ENCODE peak calls at places on chromosomes 11 and 22, in four cellular contexts. One of them, this sample, is unnamed. For H3K4me1, the result is how much of the 10 kb centered on the place peaks cover.

GRCh38 chr22:22911327-22912134 is 23.9 kb downstream of the IGLL5 start:
- DNase-seq in A549: no peak
- DNase-seq in CD4-positive, alpha-beta memory T cell: no peak
- DNase-seq in upper lobe of right lung: no peak
- DNase-seq in this sample: no peak

GRCh38 chr11:75237050-75237449 is 3.5 kb upstream of the TPBGL start:
- DNase-seq in upper lobe of right lung: no peak
- DNase-seq in A549: no peak
- DNase-seq in CD4-positive, alpha-beta memory T cell: no peak
- DNase-seq in this sample: no peak

GRCh38 chr22:17792854-17793434 is 18.7 kb upstream of the BID start:
- DNase-seq in upper lobe of right lung: no peak
- DNase-seq in A549: no peak
- DNase-seq in CD4-positive, alpha-beta memory T cell: no peak
- DNase-seq in this sample: no peak

GRCh38 chr11:103978588-103979580 is 57.6 kb upstream of the DDI1 start:
- DNase-seq in A549: no peak
- DNase-seq in upper lobe of right lung: no peak
- DNase-seq in CD4-positive, alpha-beta memory T cell: no peak
- DNase-seq in this sample: no peak

GRCh38 chr11:132033051-132033450 is 662.6 kb downstream of the NTM start:
- DNase-seq in CD4-positive, alpha-beta memory T cell: no peak
- DNase-seq in upper lobe of right lung: no peak
- DNase-seq in A549: no peak
- DNase-seq in this sample: no peak

GRCh38 chr22:17871726-17872458 is 97.6 kb upstream of the BID start:
- DNase-seq in A549: no peak
- DNase-seq in CD4-positive, alpha-beta memory T cell: no peak
- DNase-seq in upper lobe of right lung: no peak
- DNase-seq in this sample: no peak

GRCh38 chr11:88579466-88579865 is 241.9 kb upstream of the CTSC start:
- DNase-seq in A549: no peak
- DNase-seq in upper lobe of right lung: no peak
- DNase-seq in CD4-positive, alpha-beta memory T cell: no peak
- DNase-seq in this sample: no peak

GRCh38 chr11:59281177-59281576 is 68.5 kb upstream of the MPEG1 start:
- DNase-seq in CD4-positive, alpha-beta memory T cell: no peak
- DNase-seq in A549: no peak
- DNase-seq in upper lobe of right lung: no peak
- DNase-seq in this sample: no peak

GRCh38 chr11:62889484-62890437 is 9.1 kb downstream of the SLC3A2 start:
- DNase-seq in upper lobe of right lung: no peak
- DNase-seq in CD4-positive, alpha-beta memory T cell: no peak
- DNase-seq in A549: peak
- DNase-seq in this sample: peak

GRCh38 chr11:108599978-108600377 is 6.4 kb upstream of the EXPH5 start:
- DNase-seq in A549: no peak
- DNase-seq in CD4-positive, alpha-beta memory T cell: no peak
- DNase-seq in upper lobe of right lung: no peak
- DNase-seq in this sample: no peak

GRCh38 chr11:3904228-3904627 is 48.8 kb downstream of the STIM1 start:
- DNase-seq in CD4-positive, alpha-beta memory T cell: no peak
- DNase-seq in upper lobe of right lung: no peak
- DNase-seq in A549: no peak
- DNase-seq in this sample: no peak

GRCh38 chr11:123143921-123144320 is 51.1 kb downstream of the CLMP start:
- DNase-seq in CD4-positive, alpha-beta memory T cell: no peak
- DNase-seq in upper lobe of right lung: no peak
- DNase-seq in A549: no peak
- DNase-seq in this sample: no peak

GRCh38 chr11:11841121-11841604 is 609 bp upstream of the USP47 start:
- DNase-seq in A549: peak
- DNase-seq in CD4-positive, alpha-beta memory T cell: no peak
- DNase-seq in upper lobe of right lung: peak
- DNase-seq in this sample: peak

GRCh38 chr22:26066534-26066933 is 102.7 kb upstream of the SEZ6L start:
- DNase-seq in upper lobe of right lung: no peak
- DNase-seq in A549: no peak
- DNase-seq in CD4-positive, alpha-beta memory T cell: no peak
- DNase-seq in this sample: no peak

GRCh38 chr22:37254206-37254866 is 10.3 kb upstream of the RAC2 start:
- DNase-seq in CD4-positive, alpha-beta memory T cell: no peak
- DNase-seq in upper lobe of right lung: peak
- DNase-seq in A549: no peak
- DNase-seq in this sample: no peak

GRCh38 chr11:128886401-128887119 is 4.6 kb upstream of the KCNJ5 start:
- DNase-seq in CD4-positive, alpha-beta memory T cell: no peak
- DNase-seq in upper lobe of right lung: no peak
- DNase-seq in A549: no peak
- DNase-seq in this sample: peak

GRCh38 chr11:75288846-75289760 is 48.5 kb downstream of the TPBGL start:
- DNase-seq in upper lobe of right lung: no peak
- DNase-seq in CD4-positive, alpha-beta memory T cell: no peak
- DNase-seq in A549: no peak
- DNase-seq in this sample: no peak

GRCh38 chr11:45362636-45363035 is 76.5 kb upstream of the SYT13 start:
- DNase-seq in upper lobe of right lung: no peak
- DNase-seq in A549: no peak
- DNase-seq in CD4-positive, alpha-beta memory T cell: no peak
- DNase-seq in this sample: no peak

GRCh38 chr22:46031965-46032851 is 55.2 kb upstream of the WNT7B start:
- DNase-seq in upper lobe of right lung: peak
- DNase-seq in A549: no peak
- DNase-seq in CD4-positive, alpha-beta memory T cell: no peak
- DNase-seq in this sample: no peak

GRCh38 chr22:40325315-40325714 is 21.0 kb upstream of the ADSL start:
- DNase-seq in upper lobe of right lung: no peak
- DNase-seq in A549: no peak
- DNase-seq in CD4-positive, alpha-beta memory T cell: no peak
- DNase-seq in this sample: no peak

GRCh38 chr11:32297629-32298028 is 137.7 kb downstream of the WT1 start:
- DNase-seq in A549: peak
- DNase-seq in upper lobe of right lung: no peak
- DNase-seq in CD4-positive, alpha-beta memory T cell: peak
- DNase-seq in this sample: peak

GRCh38 chr22:21051836-21052400 is 6.2 kb downstream of the LRRC74B start:
- DNase-seq in A549: no peak
- DNase-seq in upper lobe of right lung: no peak
- DNase-seq in CD4-positive, alpha-beta memory T cell: no peak
- DNase-seq in this sample: no peak

GRCh38 chr11:68641880-68642279 is 42.5 kb upstream of the GAL start:
- DNase-seq in upper lobe of right lung: no peak
- DNase-seq in CD4-positive, alpha-beta memory T cell: no peak
- DNase-seq in A549: no peak
- DNase-seq in this sample: no peak

GRCh38 chr11:45859661-45860140 is 12.4 kb downstream of the CRY2 start:
- DNase-seq in CD4-positive, alpha-beta memory T cell: no peak
- DNase-seq in A549: no peak
- DNase-seq in upper lobe of right lung: peak
- DNase-seq in this sample: no peak

GRCh38 chr11:116431842-116432241 is 340.9 kb downstream of the BUD13 start:
- DNase-seq in CD4-positive, alpha-beta memory T cell: no peak
- DNase-seq in upper lobe of right lung: no peak
- DNase-seq in A549: no peak
- DNase-seq in this sample: no peak

GRCh38 chr22:31630331-31631329 is 31.4 kb downstream of the PISD start:
- DNase-seq in A549: peak
- DNase-seq in upper lobe of right lung: peak
- DNase-seq in CD4-positive, alpha-beta memory T cell: peak
- DNase-seq in this sample: peak

GRCh38 chr11:85822814-85823213 is 11.9 kb upstream of the SYTL2 start:
- DNase-seq in upper lobe of right lung: no peak
- DNase-seq in CD4-positive, alpha-beta memory T cell: no peak
- DNase-seq in A549: no peak
- DNase-seq in this sample: no peak

GRCh38 chr22:25482091-25482760 is 82.2 kb upstream of the GRK3 start:
- DNase-seq in upper lobe of right lung: no peak
- DNase-seq in A549: no peak
- DNase-seq in CD4-positive, alpha-beta memory T cell: no peak
- DNase-seq in this sample: no peak

GRCh38 chr11:94577841-94578240 is 10.7 kb downstream of the PIWIL4 start:
- DNase-seq in upper lobe of right lung: no peak
- DNase-seq in CD4-positive, alpha-beta memory T cell: no peak
- DNase-seq in A549: no peak
- DNase-seq in this sample: no peak

GRCh38 chr11:126719740-126720139 is 280.8 kb downstream of the KIRREL3 start:
- DNase-seq in A549: no peak
- DNase-seq in upper lobe of right lung: no peak
- DNase-seq in CD4-positive, alpha-beta memory T cell: no peak
- DNase-seq in this sample: no peak

GRCh38 chr22:40410731-40411505 is 40.5 kb downstream of the SGSM3 start:
- DNase-seq in upper lobe of right lung: peak
- DNase-seq in CD4-positive, alpha-beta memory T cell: no peak
- DNase-seq in A549: no peak
- DNase-seq in this sample: no peak

GRCh38 chr22:19515654-19516377 is 8.4 kb downstream of the CLDN5 start:
- DNase-seq in upper lobe of right lung: peak
- DNase-seq in A549: no peak
- DNase-seq in CD4-positive, alpha-beta memory T cell: no peak
- DNase-seq in this sample: no peak

GRCh38 chr11:61851128-61851899 is 23.2 kb downstream of the FADS2 start:
- DNase-seq in upper lobe of right lung: no peak
- DNase-seq in CD4-positive, alpha-beta memory T cell: no peak
- DNase-seq in A549: no peak
- DNase-seq in this sample: no peak

GRCh38 chr22:35766654-35767580 is 49.2 kb downstream of the APOL5 start:
- DNase-seq in A549: no peak
- DNase-seq in upper lobe of right lung: no peak
- DNase-seq in CD4-positive, alpha-beta memory T cell: no peak
- DNase-seq in this sample: peak

GRCh38 chr11:11570823-11571222 is 51.0 kb downstream of the GALNT18 start:
- DNase-seq in A549: no peak
- DNase-seq in upper lobe of right lung: no peak
- DNase-seq in CD4-positive, alpha-beta memory T cell: no peak
- DNase-seq in this sample: no peak

GRCh38 chr22:22712092-22712658 is 67.8 kb downstream of the GGTLC2 start:
- DNase-seq in upper lobe of right lung: no peak
- DNase-seq in A549: no peak
- DNase-seq in CD4-positive, alpha-beta memory T cell: no peak
- DNase-seq in this sample: no peak

GRCh38 chr11:128532571-128533091 is 54.7 kb downstream of the ETS1 start:
- DNase-seq in upper lobe of right lung: no peak
- DNase-seq in A549: no peak
- DNase-seq in CD4-positive, alpha-beta memory T cell: no peak
- DNase-seq in this sample: peak

DNA sequence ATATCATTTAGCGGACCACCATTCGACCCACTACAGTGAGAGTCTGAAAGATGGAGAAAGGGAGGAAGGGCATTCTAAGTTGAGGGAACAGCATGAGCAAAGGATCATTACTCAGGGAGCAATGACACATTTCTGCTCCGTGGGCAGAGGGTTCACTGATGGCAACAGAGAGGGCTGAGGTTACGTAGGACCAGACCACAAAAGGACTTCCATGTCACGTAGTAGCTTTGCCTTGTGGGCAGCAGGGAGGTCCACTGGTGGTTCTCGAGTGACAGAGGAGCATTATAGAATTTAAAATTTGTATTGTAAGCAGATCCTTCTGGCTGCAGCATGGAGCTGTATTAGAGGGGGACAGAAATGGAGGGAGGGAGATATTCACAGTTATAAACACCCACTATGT is 109.7 kb upstream of the NAV2 start:
- DNase-seq in CD4-positive, alpha-beta memory T cell: no peak
- DNase-seq in upper lobe of right lung: no peak
- DNase-seq in A549: no peak
- DNase-seq in this sample: no peak
- H3K4me3 ChIP-seq in CD4-positive, alpha-beta memory T cell: no peak
- H3K4me3 ChIP-seq in upper lobe of right lung: no peak
- H3K4me3 ChIP-seq in A549: no peak
- H3K4me3 ChIP-seq in this sample: no peak

GRCh38 chr22:27230189-27230588 is 571.4 kb downstream of the MN1 start:
- DNase-seq in upper lobe of right lung: no peak
- DNase-seq in CD4-positive, alpha-beta memory T cell: no peak
- DNase-seq in A549: no peak
- DNase-seq in this sample: no peak
- H3K4me1 ChIP-seq in upper lobe of right lung: under half
- H3K4me1 ChIP-seq in CD4-positive, alpha-beta memory T cell: under half
- H3K4me1 ChIP-seq in A549: under half
- H3K4me1 ChIP-seq in this sample: under half

GRCh38 chr11:69919659-69920499 is 100.7 kb upstream of the FGF3 start:
- DNase-seq in upper lobe of right lung: no peak
- DNase-seq in A549: no peak
- DNase-seq in CD4-positive, alpha-beta memory T cell: no peak
- DNase-seq in this sample: no peak

GRCh38 chr11:69917529-69917928 is 98.3 kb upstream of the FGF3 start:
- DNase-seq in CD4-positive, alpha-beta memory T cell: no peak
- DNase-seq in A549: no peak
- DNase-seq in upper lobe of right lung: no peak
- DNase-seq in this sample: no peak

GRCh38 chr11:69918938-69919650 is 99.9 kb upstream of the FGF3 start:
- DNase-seq in A549: peak
- DNase-seq in CD4-positive, alpha-beta memory T cell: peak
- DNase-seq in upper lobe of right lung: peak
- DNase-seq in this sample: peak

GRCh38 chr11:69916806-69917387 is 97.7 kb upstream of the FGF3 start:
- DNase-seq in upper lobe of right lung: no peak
- DNase-seq in CD4-positive, alpha-beta memory T cell: no peak
- DNase-seq in A549: no peak
- DNase-seq in this sample: no peak

GRCh38 chr11:69918231-69918937 is 99.2 kb upstream of the FGF3 start:
- DNase-seq in upper lobe of right lung: peak
- DNase-seq in CD4-positive, alpha-beta memory T cell: no peak
- DNase-seq in A549: no peak
- DNase-seq in this sample: no peak
- H3K4me3 ChIP-seq in upper lobe of right lung: no peak
- H3K4me3 ChIP-seq in CD4-positive, alpha-beta memory T cell: no peak
- H3K4me3 ChIP-seq in A549: no peak
- H3K4me3 ChIP-seq in this sample: no peak

DNA sequence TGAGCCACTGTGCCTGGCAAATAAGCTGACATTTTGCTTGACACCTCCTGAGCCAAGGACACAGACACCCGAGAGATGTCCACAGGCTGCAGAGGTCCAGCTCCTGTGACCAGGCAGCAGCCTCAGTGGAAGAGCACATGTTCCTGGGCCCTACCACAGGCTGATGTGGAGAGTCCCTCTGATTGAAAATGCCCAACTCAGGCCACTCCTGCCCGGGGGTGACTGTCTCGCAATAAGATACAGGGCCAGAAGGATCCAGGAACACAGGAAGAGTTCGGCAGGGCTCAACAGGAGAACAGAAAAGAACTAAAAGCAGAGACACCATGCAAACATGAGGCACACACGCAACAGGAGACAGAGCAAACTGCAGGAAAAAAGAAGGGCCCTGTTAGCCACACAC is 28.4 kb upstream of the MALAT1 start:
- DNase-seq in CD4-positive, alpha-beta memory T cell: no peak
- DNase-seq in A549: no peak
- DNase-seq in upper lobe of right lung: no peak
- DNase-seq in this sample: no peak
- H3K4me1 ChIP-seq in CD4-positive, alpha-beta memory T cell: under half
- H3K4me1 ChIP-seq in A549: half or more
- H3K4me1 ChIP-seq in upper lobe of right lung: under half
- H3K4me1 ChIP-seq in this sample: under half